ENCODE peak calls at places on chromosomes 6 and 20, in four cellular contexts. O is A673, T is cardiac muscle cell, R is esophagus muscularis mucosa. Z is an unnamed sample.

GRCh38 chr20:1673424-1673823 is 15.8 kb upstream of the SIRPG start:
- DNase-seq in R (peak), O (no peak), T (no peak), Z (no peak)

GRCh38 chr6:17268114-17268513 is 13.0 kb upstream of the RBM24 start:
- DNase-seq in T (no peak), O (no peak), R (no peak), Z (no peak)

GRCh38 chr20:5835234-5835845 is 85.1 kb downstream of the SHLD1 start:
- DNase-seq in O (no peak), R (no peak), T (no peak), Z (peak)

GRCh38 chr6:37822851-37823682 is 3.5 kb downstream of the ZFAND3 start:
- DNase-seq in R (no peak), T (peak), O (peak), Z (no peak)

GRCh38 chr6:155436981-155437749 is 18.5 kb downstream of the NOX3 start:
- DNase-seq in O (peak), T (peak), R (no peak), Z (no peak)

GRCh38 chr6:74137910-74138309 is 441.9 kb downstream of the CD109 start:
- DNase-seq in R (no peak), O (peak), T (no peak), Z (no peak)

GRCh38 chr20:13857961-13858360 is 73.1 kb downstream of the NDUFAF5 start:
- DNase-seq in O (no peak), R (no peak), T (no peak), Z (no peak)

GRCh38 chr6:158597565-158597964 is 37.7 kb downstream of the TMEM181 start:
- DNase-seq in O (no peak), R (no peak), T (no peak), Z (no peak)

GRCh38 chr20:50595988-50596693 is 86.0 kb downstream of the PTPN1 start:
- DNase-seq in O (no peak), R (no peak), T (no peak), Z (no peak)

GRCh38 chr6:70371454-70372105 is 41.7 kb upstream of the FAM135A start:
- DNase-seq in O (peak), T (peak), R (no peak), Z (no peak)

GRCh38 chr20:62953839-62954703 is 1.6 kb downstream of the SLC17A9 start:
- DNase-seq in O (peak), R (no peak), T (peak), Z (no peak)

GRCh38 chr6:168043193-168043847 is 35.7 kb downstream of the FRMD1 start:
- DNase-seq in T (no peak), R (no peak), O (no peak), Z (no peak)

GRCh38 chr6:47221565-47221964 is 88.1 kb downstream of the TNFRSF21 start:
- DNase-seq in R (no peak), O (peak), T (no peak), Z (no peak)

GRCh38 chr6:28981391-28981832 is 23.7 kb downstream of the ZNF311 start:
- DNase-seq in O (peak), T (peak), R (no peak), Z (peak)
- TF ChIP-seq CTCF in O (no peak), T (no peak), R (no peak), Z (no peak)

DNA sequence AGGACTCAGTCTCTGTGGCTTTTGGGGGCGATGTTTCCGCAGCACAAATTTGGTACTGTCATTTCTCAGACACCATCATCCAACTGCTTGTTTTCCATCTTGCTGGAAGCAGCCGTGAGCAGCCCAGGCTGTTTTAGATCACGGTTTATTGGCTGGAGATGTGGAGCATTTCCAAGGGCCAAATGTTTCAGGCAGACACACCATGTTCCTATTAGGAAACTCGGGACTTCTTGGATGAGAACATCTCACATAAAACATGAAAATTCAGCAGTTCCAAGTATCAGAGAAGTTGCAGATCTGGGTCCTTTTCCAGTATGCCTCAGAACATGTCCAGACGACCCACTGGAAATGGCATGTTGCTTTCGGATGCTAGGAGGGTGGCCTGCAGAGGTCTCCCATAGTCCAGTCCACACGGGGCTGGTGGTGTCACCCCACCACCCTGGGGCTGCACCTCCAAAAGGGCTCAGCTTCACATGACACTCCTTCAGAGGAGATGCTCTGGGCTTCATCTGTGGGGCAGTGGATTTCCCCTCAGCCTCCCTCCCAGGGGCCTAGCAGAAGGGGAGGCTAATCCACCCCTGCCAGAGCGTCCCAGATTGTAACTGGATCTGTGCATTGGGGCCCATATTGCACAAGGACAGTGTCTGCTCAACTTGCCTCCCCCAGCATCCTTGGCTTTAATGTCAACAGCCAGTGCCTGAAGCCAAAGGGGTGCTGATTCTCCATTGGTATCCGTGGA is 176.3 kb downstream of the SCP2D1 start:
- DNase-seq in R (no peak), O (no peak), T (no peak), Z (no peak)
- H3K27ac ChIP-seq in R (peak), O (no peak), T (no peak), Z (no peak)

DNA sequence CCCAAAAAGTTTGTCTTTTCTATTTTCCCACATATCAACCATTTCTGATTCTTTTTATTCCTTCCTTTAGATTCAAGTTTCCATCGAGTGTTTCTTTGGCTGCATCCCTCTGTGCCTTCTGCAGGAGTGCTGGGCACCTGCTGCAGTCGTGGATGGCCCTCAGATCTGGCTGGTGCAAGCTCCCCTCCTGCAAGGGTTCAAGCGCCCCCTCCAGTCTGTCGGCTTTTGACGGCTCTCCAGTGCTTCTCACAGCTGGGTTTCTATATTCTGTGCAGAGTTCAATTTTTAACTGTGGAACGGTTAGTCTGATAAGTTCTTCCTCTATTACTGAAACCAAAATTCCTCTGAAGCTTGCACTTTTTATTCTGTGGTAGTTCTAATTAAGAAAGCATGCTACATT is 132.1 kb downstream of the HUS1B start:
- DNase-seq in O (no peak), T (peak), R (no peak), Z (peak)
- TF ChIP-seq CTCF in O (peak), T (no peak), R (no peak), Z (peak)

GRCh38 chr6:165621950-165622349 is 41.1 kb downstream of the PDE10A start:
- DNase-seq in T (no peak), O (no peak), R (no peak), Z (no peak)
- H3K27ac ChIP-seq in T (no peak), O (no peak), R (no peak), Z (no peak)

GRCh38 chr6:160534050-160534696 is 129.9 kb downstream of the LPA start:
- DNase-seq in R (no peak), T (peak), O (peak), Z (peak)
- TF ChIP-seq CTCF in R (peak), T (peak), O (peak), Z (peak)

DNA sequence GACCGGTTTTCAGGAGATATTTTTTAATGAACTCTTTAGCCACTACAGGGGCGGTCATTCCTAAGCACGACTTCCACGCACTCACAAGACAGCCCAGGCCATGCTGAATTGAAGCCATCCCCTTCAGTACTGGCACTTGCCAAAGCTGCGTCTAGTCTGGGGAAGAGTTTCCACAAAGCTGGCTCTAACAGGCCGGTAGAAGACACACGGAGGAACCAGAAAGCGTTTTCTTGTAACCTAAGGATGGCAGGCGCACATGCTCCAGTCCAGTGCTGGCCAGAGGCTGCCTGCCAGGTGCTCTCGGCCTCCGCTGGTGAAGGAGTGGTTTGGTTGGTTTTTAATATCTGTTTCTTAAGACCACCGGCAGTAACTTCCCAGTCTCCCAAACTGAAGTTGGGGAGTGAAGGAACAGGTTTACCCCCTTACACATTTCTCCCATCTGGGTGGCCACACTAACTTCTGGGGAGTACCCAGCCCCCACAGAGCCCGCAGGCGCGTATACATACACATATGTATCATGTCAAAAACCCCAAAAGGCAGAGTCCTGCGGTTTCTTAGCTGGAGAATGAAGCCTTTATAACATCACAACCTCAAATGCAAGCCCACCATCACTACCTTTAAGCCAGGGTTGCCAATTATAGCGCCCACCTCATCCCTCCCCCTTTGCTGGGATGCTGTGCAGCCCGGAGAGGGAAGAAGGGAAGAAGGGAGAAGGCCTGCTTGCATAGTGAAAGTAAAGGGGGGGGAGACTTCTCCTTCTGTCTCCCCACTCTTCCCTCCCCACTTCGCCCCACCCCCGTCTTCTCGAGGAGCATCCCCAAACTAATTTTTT is 1.2 kb downstream of the TRERF1 start:
- DNase-seq in R (peak), T (peak), O (no peak), Z (peak)
- H3K27ac ChIP-seq in R (peak), T (peak), O (peak), Z (peak)